ENCODE peak calls at places on chromosomes 12 and 14, in nine cellular contexts. T is psoas muscle, Q is body of pancreas, M is fibroblast of mammary gland, C is neural crest cell, U is OCI-LY7, X is WERI-Rb-1, G is pancreas, Z is GM13976. F is an unnamed sample.

GRCh38 chr14:36052063-36052462 is 124.5 kb downstream of the PTCSC3 start:
- DNase-seq in T (no peak), Q (no peak), M (no peak), C (no peak), G (no peak), Z (no peak), U (no peak), X (no peak), F (no peak)

GRCh38 chr12:57235012-57235727 is 5.7 kb downstream of the SHMT2 start:
- DNase-seq in X (no peak), Z (peak; percentile 12), M (no peak), Q (no peak), C (no peak), T (peak; percentile 72), G (no peak), U (no peak), F (no peak)

GRCh38 chr12:563250-563781 is 99.9 kb downstream of the NINJ2 start:
- DNase-seq in X (no peak), G (no peak), Z (no peak), M (no peak), U (no peak), Q (no peak), C (no peak), T (no peak), F (no peak)

GRCh38 chr14:100065942-100066574 is 836 bp downstream of the EVL start:
- DNase-seq in G (no peak), M (peak; percentile 37), U (peak; percentile 71), Z (peak; percentile 60), X (no peak), Q (no peak), C (no peak), T (no peak), F (peak; percentile 43)

GRCh38 chr12:15541996-15542631 is 219.8 kb downstream of the PTPRO start:
- DNase-seq in X (no peak), M (peak; percentile 23), G (no peak), Q (no peak), Z (no peak), U (no peak), T (no peak), C (no peak), F (no peak)

GRCh38 chr14:50531595-50532501 is 521 bp downstream of the MAP4K5 start:
- DNase-seq in M (peak; percentile 33), G (peak; percentile 81), Z (peak; percentile 50), X (peak; percentile 54), Q (peak; percentile 54), U (peak; percentile 68), T (peak; percentile 74), C (peak; percentile 46), F (peak; percentile 42)

GRCh38 chr14:103518416-103519042 is 4.1 kb downstream of the CKB start:
- DNase-seq in C (peak; percentile 67), U (peak; percentile 66), M (peak; percentile 43), T (peak; percentile 86), X (peak; percentile 85), Z (peak; percentile 89), Q (peak; percentile 73), G (peak; percentile 89), F (peak; percentile 89)

GRCh38 chr14:92958373-92959188 is 35.6 kb downstream of the CHGA start:
- DNase-seq in Z (no peak), M (no peak), T (no peak), C (no peak), G (no peak), X (no peak), Q (no peak), U (no peak), F (no peak)

GRCh38 chr14:56117765-56118610 is at the start of gene PELI2:
- DNase-seq in C (peak; percentile 69), Z (peak; percentile 66), Q (peak; percentile 88), U (peak; percentile 77), T (peak; percentile 87), X (peak; percentile 63), G (peak; percentile 94), M (peak; percentile 43), F (peak; percentile 64)

GRCh38 chr12:130333341-130333740 is 4.3 kb upstream of the PIWIL1 start:
- DNase-seq in X (no peak), M (no peak), Z (no peak), C (no peak), U (no peak), T (no peak), Q (no peak), G (no peak), F (no peak)
- TF ChIP-seq CTCF in X (peak; percentile 12), M (no peak), Z (no peak), C (peak; percentile 31), U (peak; percentile 16), T (no peak), Q (no peak), G (no peak), F (no peak)

DNA sequence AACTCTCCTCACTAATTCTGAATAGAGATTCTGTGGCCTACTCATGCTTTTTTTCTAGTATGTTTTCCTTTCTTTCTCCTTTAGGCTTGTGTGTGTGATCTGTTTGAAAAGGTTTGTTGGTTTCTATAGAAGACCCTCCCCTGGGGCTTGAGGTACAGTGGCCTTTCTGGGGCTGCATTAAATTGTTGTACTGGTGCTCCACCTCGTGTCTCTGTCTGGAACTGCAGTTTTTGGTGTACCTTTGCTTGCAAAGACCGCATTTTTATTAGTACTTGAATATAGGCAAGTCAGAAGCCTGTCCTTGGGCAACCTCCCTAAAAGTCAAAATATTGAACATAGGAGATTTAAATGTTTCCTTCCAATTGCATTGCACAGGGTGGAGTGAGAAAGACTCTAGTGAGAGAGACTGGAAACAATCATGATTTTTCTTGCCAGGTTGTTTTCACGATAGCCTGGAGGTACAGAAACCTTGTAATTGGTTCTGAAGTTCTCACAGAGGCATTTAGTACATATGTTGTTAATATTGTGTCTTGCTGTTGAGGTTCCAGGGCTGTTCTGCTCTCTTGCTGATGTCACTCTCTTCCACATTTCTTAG is 39.0 kb downstream of the SLCO1B1 start:
- DNase-seq in C (peak; percentile 77), X (peak; percentile 34), U (peak; percentile 62), Q (peak; percentile 57), M (peak; percentile 31), G (peak; percentile 63), Z (peak; percentile 18), T (no peak), F (peak; percentile 24)
- TF ChIP-seq CTCF in C (peak; percentile 96), X (peak; percentile 53), U (peak; percentile 98), Q (peak; percentile 48), M (peak; percentile 67), G (peak; percentile 59), Z (peak; percentile 56), T (peak; percentile 17), F (peak; percentile 79)

GRCh38 chr14:48690349-48690748 is 895.8 kb downstream of the RPS29 start:
- DNase-seq in Z (no peak), U (no peak), G (no peak), Q (no peak), M (no peak), X (no peak), T (no peak), C (no peak), F (no peak)
- TF ChIP-seq CTCF in Z (no peak), U (peak; percentile 51), G (no peak), Q (no peak), M (no peak), X (peak; percentile 36), T (no peak), C (peak; percentile 48), F (peak; percentile 29)

GRCh38 chr12:30822385-30823139 is 67.8 kb upstream of the CAPRIN2 start:
- DNase-seq in Q (peak; percentile 72), C (peak; percentile 41), X (no peak), T (peak; percentile 72), Z (peak; percentile 60), M (peak; percentile 48), U (no peak), G (peak; percentile 87), F (peak; percentile 46)
- TF ChIP-seq CTCF in Q (no peak), C (peak; percentile 39), X (no peak), T (no peak), Z (no peak), M (no peak), U (no peak), G (no peak), F (no peak)

DNA sequence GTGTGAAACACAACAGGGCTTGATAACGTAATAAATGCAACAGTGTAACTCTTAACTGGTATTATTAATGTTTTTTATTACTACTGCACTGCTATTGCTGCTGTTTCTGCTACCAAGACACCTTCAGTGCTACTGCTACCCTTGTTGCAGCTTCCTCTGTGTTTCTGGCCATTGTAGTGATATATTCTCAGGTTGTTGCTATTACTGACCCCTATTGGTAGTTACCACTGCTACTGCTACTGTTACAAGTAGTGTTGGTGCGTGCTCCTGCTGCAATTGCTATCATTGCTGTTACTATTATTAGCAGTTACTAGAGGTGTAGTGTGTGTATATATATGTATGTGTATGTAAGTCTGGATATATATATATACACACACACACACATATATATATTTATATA is 87.2 kb upstream of the PTPRB start:
- DNase-seq in T (no peak), Q (no peak), X (no peak), U (peak; percentile 19), G (no peak), M (peak; percentile 18), C (no peak), Z (no peak), F (no peak)
- TF ChIP-seq CTCF in T (no peak), Q (no peak), X (peak; percentile 18), U (peak; percentile 66), G (no peak), M (peak; percentile 44), C (peak; percentile 39), Z (no peak), F (peak; percentile 29)

F was measured in GM13977.